ENCODE peak calls at places on chromosomes 7 and 10, in four cellular contexts. S, L, W and F are unnamed samples.

GRCh38 chr10:92880233-92880861 is 32.0 kb downstream of the EXOC6 start:
- DNase-seq in S (no peak), L (peak; percentile 63), W (peak; percentile 37), F (peak; percentile 66)

GRCh38 chr10:58513189-58514101 is 773 bp downstream of the BICC1 start:
- DNase-seq in S (peak; percentile 68), L (peak; percentile 84), W (no peak), F (peak; percentile 69)

GRCh38 chr10:85100495-85100894 is 772.1 kb downstream of the CCSER2 start:
- DNase-seq in S (no peak), L (no peak), W (no peak), F (no peak)

GRCh38 chr10:79404231-79404609 is 41.2 kb downstream of the ZCCHC24 start:
- DNase-seq in S (no peak), L (peak; percentile 76), W (no peak), F (no peak)

GRCh38 chr10:79123547-79123963 is 54.8 kb downstream of the ZMIZ1 start:
- DNase-seq in S (no peak), L (no peak), W (no peak), F (no peak)

GRCh38 chr10:61688551-61689308 is 26.0 kb downstream of the CABCOCO1 start:
- DNase-seq in S (no peak), L (no peak), W (no peak), F (no peak)

GRCh38 chr10:108112218-108112617 is 947.7 kb upstream of the SORCS1 start:
- DNase-seq in S (no peak), L (no peak), W (no peak), F (no peak)

GRCh38 chr7:105339404-105340316 is 49.1 kb downstream of the SRPK2 start:
- DNase-seq in S (peak; percentile 43), L (no peak), W (no peak), F (no peak)

GRCh38 chr7:91055219-91055618 is 209.0 kb upstream of the FZD1 start:
- DNase-seq in S (no peak), L (no peak), W (no peak), F (no peak)

GRCh38 chr10:86646532-86646931 is 7.8 kb upstream of the OPN4 start:
- DNase-seq in S (peak; percentile 41), L (no peak), W (no peak), F (no peak)

GRCh38 chr7:142890838-142891485 is 5.4 kb upstream of the TRPV6 start:
- DNase-seq in S (no peak), L (no peak), W (no peak), F (no peak)

GRCh38 chr10:58998924-58999713 is 177.3 kb upstream of the PHYHIPL start:
- DNase-seq in S (no peak), L (no peak), W (no peak), F (no peak)

GRCh38 chr7:132503415-132503814 is 72.9 kb downstream of the PLXNA4 start:
- DNase-seq in S (no peak), L (no peak), W (no peak), F (no peak)

GRCh38 chr7:130441408-130441854 is 615 bp upstream of the CEP41 start:
- DNase-seq in S (no peak), L (peak; percentile 12), W (no peak), F (peak; percentile 51)

GRCh38 chr10:132447446-132448247 is 50.6 kb downstream of the PWWP2B start:
- DNase-seq in S (no peak), L (peak; percentile 71), W (no peak), F (peak; percentile 50)

GRCh38 chr10:21217107-21217506 is 308.4 kb downstream of the SKIDA1 start:
- DNase-seq in S (no peak), L (no peak), W (no peak), F (no peak)

GRCh38 chr7:14218338-14218737 is 228.9 kb upstream of the ETV1 start:
- DNase-seq in S (no peak), L (no peak), W (no peak), F (no peak)

GRCh38 chr7:77399838-77400237 is 16.3 kb downstream of the GSAP start:
- DNase-seq in S (no peak), L (no peak), W (no peak), F (no peak)

GRCh38 chr10:76111986-76112825 is 680.8 kb downstream of the LRMDA start:
- DNase-seq in S (peak; percentile 73), L (no peak), W (no peak), F (no peak)

GRCh38 chr7:93836111-93836510 is 54.4 kb downstream of the TFPI2 start:
- DNase-seq in S (no peak), L (no peak), W (no peak), F (no peak)

GRCh38 chr10:132297521-132297920 is 10.2 kb downstream of the STK32C start:
- DNase-seq in S (no peak), L (no peak), W (no peak), F (no peak)

GRCh38 chr10:115772606-115773005 is 500.4 kb downstream of the GFRA1 start:
- DNase-seq in S (no peak), L (peak; percentile 90), W (no peak), F (peak; percentile 45)

GRCh38 chr10:77613476-77614130 is 24.0 kb downstream of the KCNMA1 start:
- DNase-seq in S (no peak), L (no peak), W (no peak), F (no peak)

GRCh38 chr10:7014721-7015120 is 396.1 kb downstream of the SFMBT2 start:
- DNase-seq in S (no peak), L (no peak), W (no peak), F (no peak)

GRCh38 chr10:71244638-71245419 is 32.5 kb downstream of the UNC5B start:
- DNase-seq in S (no peak), L (peak; percentile 93), W (no peak), F (no peak)

GRCh38 chr7:127665922-127666321 is 13.9 kb downstream of the SND1 start:
- DNase-seq in S (peak; percentile 62), L (no peak), W (no peak), F (no peak)

GRCh38 chr10:31549936-31550335 is 230.9 kb downstream of the ZEB1 start:
- DNase-seq in S (no peak), L (no peak), W (no peak), F (no peak)

GRCh38 chr7:25712500-25712899 is 439.5 kb upstream of the NFE2L3 start:
- DNase-seq in S (no peak), L (no peak), W (no peak), F (no peak)

DNA sequence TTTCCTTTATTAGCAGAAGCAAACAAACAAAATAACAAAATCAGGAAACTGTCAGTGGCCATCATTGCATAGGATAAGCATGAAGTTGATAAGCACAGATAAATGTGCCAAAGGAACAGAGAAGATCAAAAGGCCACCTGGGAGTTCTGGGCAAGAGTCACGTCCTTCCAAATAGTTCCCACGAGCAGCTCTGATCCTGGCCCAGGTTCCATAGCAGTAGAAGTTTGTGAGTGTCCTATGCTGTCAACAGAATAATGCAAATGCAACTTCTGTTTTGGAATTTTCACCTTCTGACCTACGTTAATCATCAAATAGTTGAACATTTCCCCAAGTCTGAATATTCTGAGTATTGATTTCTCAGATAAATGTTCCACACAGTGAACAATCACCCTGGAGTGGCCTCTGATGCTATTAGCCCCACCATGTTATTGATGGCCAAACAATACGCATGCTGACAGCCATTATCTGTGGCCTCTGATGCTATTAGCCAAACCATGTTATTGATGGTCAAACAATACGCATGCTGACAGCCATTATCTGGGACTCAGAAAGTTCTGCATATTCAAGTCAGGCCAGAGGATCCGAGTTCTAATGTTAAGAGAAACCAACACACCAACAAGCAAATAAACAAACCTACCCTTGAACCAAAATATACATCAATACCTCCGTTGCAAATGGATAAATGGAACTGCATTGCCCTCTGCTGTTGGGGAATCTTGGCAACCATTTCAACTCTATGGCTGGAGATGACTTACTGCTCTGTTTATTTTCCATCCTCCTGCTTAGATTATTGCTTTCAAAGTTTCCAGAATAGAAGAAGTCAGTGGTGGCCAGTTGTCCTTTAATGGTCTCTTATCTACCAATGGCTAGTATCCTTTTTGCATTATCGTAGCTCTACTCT is 63.3 kb downstream of the MRC1 start:
- DNase-seq in S (no peak), L (peak; percentile 21), W (peak; percentile 23), F (peak; percentile 28)
- TF ChIP-seq CTCF in S (peak; percentile 51), L (peak; percentile 39), W (peak; percentile 67), F (peak; percentile 78)

GRCh38 chr7:24587853-24588252 is 14.6 kb downstream of the PALS2 start:
- DNase-seq in S (peak; percentile 68), L (no peak), W (no peak), F (peak; percentile 34)
- TF ChIP-seq CEBPB in S (peak; percentile 20), L (no peak), W (no peak), F (no peak)

DNA sequence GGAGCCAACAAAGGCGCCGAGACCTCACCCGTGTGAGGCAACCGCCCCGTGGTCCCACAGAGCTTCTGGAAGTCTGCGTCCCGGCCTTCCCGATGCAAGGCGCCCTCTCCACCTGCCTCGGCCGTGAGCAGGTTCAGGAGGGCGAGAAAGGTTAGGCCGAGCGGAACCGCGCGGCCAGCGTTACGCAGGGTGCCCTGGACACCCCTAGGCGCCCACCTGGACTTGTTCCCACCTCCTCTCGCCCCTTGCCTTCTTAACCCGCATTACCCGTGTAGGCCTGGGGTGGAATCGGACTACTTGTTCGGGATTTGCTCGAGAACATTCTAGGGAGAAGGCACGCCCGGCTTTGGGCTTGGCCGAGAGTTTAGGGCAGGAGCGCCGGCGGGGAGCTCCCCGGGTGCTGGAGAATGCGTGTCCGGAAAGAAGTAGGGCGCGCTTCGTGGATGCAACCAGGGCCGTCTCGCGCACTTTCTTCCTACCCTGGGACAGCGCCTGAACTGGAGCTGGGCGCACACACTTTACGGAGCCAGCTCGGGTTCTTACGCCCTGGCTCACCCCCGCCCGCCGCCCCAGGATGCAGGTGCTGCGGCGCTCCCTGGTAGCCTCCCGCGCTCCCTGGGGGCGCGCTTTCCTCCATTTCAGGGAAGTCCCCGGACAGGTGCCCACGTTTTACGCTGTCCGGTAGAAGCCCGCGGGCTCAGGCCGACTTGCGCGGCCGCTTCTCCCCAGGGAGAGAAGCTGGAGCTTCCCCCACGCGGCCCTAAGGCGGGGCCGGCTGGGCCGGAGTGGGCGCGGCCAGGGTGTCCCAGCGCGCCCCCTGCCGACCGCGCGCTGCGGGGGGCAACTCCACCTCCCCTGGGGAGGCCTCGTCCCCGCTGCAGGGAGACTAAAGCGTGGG is 74.5 kb downstream of the INSIG1 start:
- DNase-seq in S (peak; percentile 60), L (no peak), W (no peak), F (peak; percentile 29)
- TF ChIP-seq CTCF in S (no peak), L (peak; percentile 29), W (peak; percentile 66), F (peak; percentile 75)

GRCh38 chr7:118218413-118219156 is 5.9 kb upstream of the ANKRD7 start:
- DNase-seq in S (no peak), L (no peak), W (no peak), F (no peak)
- TF ChIP-seq CEBPB in S (no peak), L (no peak), W (no peak), F (no peak)

GRCh38 chr10:33337335-33337854 is 2.9 kb upstream of the NRP1 start:
- DNase-seq in S (no peak), L (peak; percentile 68), W (no peak), F (peak; percentile 48)
- TF ChIP-seq CTCF in S (no peak), L (no peak), W (no peak), F (no peak)

GRCh38 chr10:13712799-13713581 is 126.2 kb downstream of the PRPF18 start:
- DNase-seq in S (no peak), L (peak; percentile 99), W (peak; percentile 44), F (peak; percentile 60)
- TF ChIP-seq CEBPB in S (no peak), L (peak; percentile 95), W (peak; percentile 22), F (no peak)

DNA sequence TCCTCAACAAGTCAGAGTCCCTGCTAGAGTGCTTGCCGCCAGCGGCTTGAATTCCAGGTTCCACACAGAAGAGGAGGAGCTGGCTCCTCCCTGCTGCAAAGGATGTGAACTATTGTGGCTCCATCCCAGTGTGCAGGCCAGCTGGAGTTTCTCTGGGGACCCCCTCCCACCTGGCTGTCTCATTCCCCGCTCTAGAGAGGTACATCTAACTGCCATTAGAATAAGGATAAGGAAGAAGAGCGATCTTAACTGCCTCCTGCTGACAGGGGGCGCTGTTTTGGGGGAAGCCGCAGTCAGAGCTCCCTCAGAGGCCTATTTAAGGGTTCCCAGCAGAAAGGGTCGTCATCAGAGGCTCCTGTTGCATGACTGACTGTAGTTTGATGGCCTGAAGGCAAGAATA is 40.8 kb upstream of the HECW1 start:
- DNase-seq in S (peak; percentile 90), L (peak; percentile 1), W (peak; percentile 12), F (peak; percentile 19)
- TF ChIP-seq CTCF in S (peak; percentile 77), L (peak; percentile 37), W (peak; percentile 82), F (peak; percentile 22)